ENCODE peak calls at places on chromosome 14, in eight cellular contexts. One of them, this sample, is unnamed.

GRCh38 chr14:61296707-61297502 is 15.8 kb upstream of the TMEM30B start:
- DNase-seq in effector memory CD4-positive, alpha-beta T cell: no peak
- DNase-seq in tibial artery: no peak
- DNase-seq in ovary: no peak
- DNase-seq in K562: no peak
- DNase-seq in adrenal gland: no peak
- DNase-seq in heart right ventricle: no peak
- DNase-seq in HCT116: peak; percentile 27
- DNase-seq in this sample: no peak

GRCh38 chr14:49977126-49977841 is 84.4 kb downstream of the ARF6 start:
- DNase-seq in effector memory CD4-positive, alpha-beta T cell: no peak
- DNase-seq in tibial artery: no peak
- DNase-seq in ovary: no peak
- DNase-seq in K562: peak; percentile 37
- DNase-seq in adrenal gland: no peak
- DNase-seq in heart right ventricle: no peak
- DNase-seq in HCT116: no peak
- DNase-seq in this sample: no peak

GRCh38 chr14:33859306-33859705 is 91.6 kb downstream of the EGLN3 start:
- DNase-seq in effector memory CD4-positive, alpha-beta T cell: no peak
- DNase-seq in tibial artery: no peak
- DNase-seq in ovary: no peak
- DNase-seq in K562: no peak
- DNase-seq in adrenal gland: no peak
- DNase-seq in heart right ventricle: no peak
- DNase-seq in HCT116: no peak
- DNase-seq in this sample: no peak

GRCh38 chr14:77204457-77204796 is 22.8 kb downstream of the TMEM63C start:
- DNase-seq in effector memory CD4-positive, alpha-beta T cell: no peak
- DNase-seq in tibial artery: no peak
- DNase-seq in ovary: no peak
- DNase-seq in K562: no peak
- DNase-seq in adrenal gland: no peak
- DNase-seq in heart right ventricle: no peak
- DNase-seq in HCT116: no peak
- DNase-seq in this sample: no peak

GRCh38 chr14:63747836-63748235 is 20.0 kb upstream of the SGPP1 start:
- DNase-seq in effector memory CD4-positive, alpha-beta T cell: no peak
- DNase-seq in tibial artery: no peak
- DNase-seq in ovary: no peak
- DNase-seq in K562: no peak
- DNase-seq in adrenal gland: no peak
- DNase-seq in heart right ventricle: no peak
- DNase-seq in HCT116: no peak
- DNase-seq in this sample: no peak

GRCh38 chr14:19743256-19743655 is at the start of gene OR4Q3:
- DNase-seq in effector memory CD4-positive, alpha-beta T cell: no peak
- DNase-seq in tibial artery: no peak
- DNase-seq in ovary: no peak
- DNase-seq in K562: no peak
- DNase-seq in adrenal gland: no peak
- DNase-seq in heart right ventricle: no peak
- DNase-seq in HCT116: no peak
- DNase-seq in this sample: no peak

GRCh38 chr14:93183596-93184317 is 940 bp downstream of the MOAP1 start:
- DNase-seq in effector memory CD4-positive, alpha-beta T cell: no peak
- DNase-seq in tibial artery: no peak
- DNase-seq in ovary: no peak
- DNase-seq in K562: no peak
- DNase-seq in adrenal gland: no peak
- DNase-seq in heart right ventricle: no peak
- DNase-seq in HCT116: no peak
- DNase-seq in this sample: no peak

GRCh38 chr14:76958020-76958965 is 70.2 kb downstream of the IRF2BPL start:
- DNase-seq in effector memory CD4-positive, alpha-beta T cell: no peak
- DNase-seq in tibial artery: no peak
- DNase-seq in ovary: no peak
- DNase-seq in K562: no peak
- DNase-seq in adrenal gland: no peak
- DNase-seq in heart right ventricle: no peak
- DNase-seq in HCT116: no peak
- DNase-seq in this sample: no peak

GRCh38 chr14:61475316-61475715 is 153.9 kb downstream of the PRKCH start:
- DNase-seq in effector memory CD4-positive, alpha-beta T cell: no peak
- DNase-seq in tibial artery: no peak
- DNase-seq in ovary: no peak
- DNase-seq in K562: peak; percentile 44
- DNase-seq in adrenal gland: no peak
- DNase-seq in heart right ventricle: no peak
- DNase-seq in HCT116: peak; percentile 56
- DNase-seq in this sample: no peak

GRCh38 chr14:84090837-84091236 is 1439.1 kb upstream of the FLRT2 start:
- DNase-seq in effector memory CD4-positive, alpha-beta T cell: no peak
- DNase-seq in tibial artery: no peak
- DNase-seq in ovary: peak; percentile 45
- DNase-seq in K562: no peak
- DNase-seq in adrenal gland: no peak
- DNase-seq in heart right ventricle: no peak
- DNase-seq in HCT116: no peak
- DNase-seq in this sample: no peak
- H3K4me3 ChIP-seq in effector memory CD4-positive, alpha-beta T cell: no peak overlapping the region
- H3K4me3 ChIP-seq in tibial artery: no peak overlapping the region
- H3K4me3 ChIP-seq in ovary: no peak overlapping the region
- H3K4me3 ChIP-seq in K562: no peak overlapping the region
- H3K4me3 ChIP-seq in adrenal gland: no peak overlapping the region
- H3K4me3 ChIP-seq in heart right ventricle: no peak overlapping the region
- H3K4me3 ChIP-seq in HCT116: no peak overlapping the region
- H3K4me3 ChIP-seq in this sample: no peak overlapping the region

GRCh38 chr14:105049753-105050550 is 15.3 kb downstream of the GPR132 start:
- DNase-seq in effector memory CD4-positive, alpha-beta T cell: no peak
- DNase-seq in tibial artery: no peak
- DNase-seq in ovary: no peak
- DNase-seq in K562: no peak
- DNase-seq in adrenal gland: no peak
- DNase-seq in heart right ventricle: no peak
- DNase-seq in HCT116: no peak
- DNase-seq in this sample: no peak
- H3K4me1 ChIP-seq in effector memory CD4-positive, alpha-beta T cell: peaks cover 8% of the 10 kb centered on the region
- H3K4me1 ChIP-seq in tibial artery: no peaks in the 10 kb centered on the region
- H3K4me1 ChIP-seq in ovary: no peaks in the 10 kb centered on the region
- H3K4me1 ChIP-seq in K562: peaks cover 31% of the 10 kb centered on the region
- H3K4me1 ChIP-seq in adrenal gland: no peaks in the 10 kb centered on the region
- H3K4me1 ChIP-seq in heart right ventricle: no peaks in the 10 kb centered on the region
- H3K4me1 ChIP-seq in HCT116: peaks cover 10% of the 10 kb centered on the region
- H3K4me1 ChIP-seq in this sample: peaks cover 4% of the 10 kb centered on the region

DNA sequence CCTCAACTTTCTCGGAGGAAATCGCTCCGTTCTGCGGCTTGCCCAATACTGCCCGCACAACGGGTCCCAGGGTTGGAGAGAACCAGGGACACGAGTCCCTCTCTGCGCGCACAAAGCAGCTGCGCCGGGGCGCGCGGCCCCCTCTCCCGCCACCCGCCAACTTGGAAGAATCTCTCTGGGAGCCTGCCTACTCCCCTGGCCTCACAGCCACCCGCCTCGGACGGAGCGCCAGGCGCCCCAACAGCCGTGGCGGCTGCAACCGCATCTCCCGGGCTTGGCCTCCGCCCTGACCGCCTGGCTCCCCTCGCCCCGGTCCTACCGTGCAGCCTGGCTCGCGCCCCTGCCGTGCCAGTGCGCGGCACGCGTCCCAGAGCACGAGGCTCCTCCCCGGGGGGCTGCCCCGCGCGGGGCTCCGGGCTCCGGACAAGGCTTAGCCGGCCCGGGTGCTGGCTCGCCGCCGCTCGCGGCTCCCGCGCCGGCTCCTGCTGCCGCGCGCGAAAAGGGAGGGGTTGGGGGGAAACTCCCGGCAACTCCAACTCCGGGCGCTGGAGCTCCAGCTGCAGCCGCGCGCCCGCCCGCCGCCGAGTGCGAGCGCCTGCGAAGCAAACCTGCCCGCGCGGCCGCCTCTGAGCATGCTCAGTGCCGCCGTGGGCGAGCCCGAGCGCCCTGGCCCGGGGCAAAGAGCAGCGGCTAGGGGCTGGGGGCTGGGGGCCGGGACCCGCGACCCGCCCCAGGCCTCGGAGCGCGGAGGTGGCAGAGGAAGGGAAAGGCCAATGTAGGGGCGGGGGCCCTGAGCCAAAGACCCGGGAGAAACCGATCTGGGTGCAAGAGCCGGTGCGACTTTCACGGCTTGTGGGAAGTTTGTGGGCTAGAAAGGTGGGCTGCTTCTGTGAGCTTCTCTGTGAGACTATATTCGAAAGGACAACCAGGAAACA is at the start of gene STXBP6:
- DNase-seq in effector memory CD4-positive, alpha-beta T cell: no peak
- DNase-seq in tibial artery: peak; percentile 73
- DNase-seq in ovary: peak; percentile 75
- DNase-seq in K562: no peak
- DNase-seq in adrenal gland: peak; percentile 46
- DNase-seq in heart right ventricle: peak; percentile 83
- DNase-seq in HCT116: no peak
- DNase-seq in this sample: no peak
- H3K4me3 ChIP-seq in effector memory CD4-positive, alpha-beta T cell: no peak within 1 kb of the TSS
- H3K4me3 ChIP-seq in tibial artery: peak within 1 kb of the TSS; percentile 52
- H3K4me3 ChIP-seq in ovary: peak within 1 kb of the TSS; percentile 70
- H3K4me3 ChIP-seq in K562: no peak within 1 kb of the TSS
- H3K4me3 ChIP-seq in adrenal gland: no peak within 1 kb of the TSS
- H3K4me3 ChIP-seq in heart right ventricle: peak within 1 kb of the TSS; percentile 77
- H3K4me3 ChIP-seq in HCT116: no peak within 1 kb of the TSS
- H3K4me3 ChIP-seq in this sample: peak within 1 kb of the TSS; percentile 76

GRCh38 chr14:95486875-95487668 is 29.4 kb downstream of the SYNE3 start:
- DNase-seq in effector memory CD4-positive, alpha-beta T cell: no peak
- DNase-seq in tibial artery: no peak
- DNase-seq in ovary: no peak
- DNase-seq in K562: no peak
- DNase-seq in adrenal gland: no peak
- DNase-seq in heart right ventricle: no peak
- DNase-seq in HCT116: no peak
- DNase-seq in this sample: no peak
- H3K4me1 ChIP-seq in effector memory CD4-positive, alpha-beta T cell: peaks cover 7% of the 10 kb centered on the region
- H3K4me1 ChIP-seq in tibial artery: peaks cover 52% of the 10 kb centered on the region
- H3K4me1 ChIP-seq in ovary: peaks cover 37% of the 10 kb centered on the region
- H3K4me1 ChIP-seq in K562: peaks cover 4% of the 10 kb centered on the region
- H3K4me1 ChIP-seq in adrenal gland: peaks cover 45% of the 10 kb centered on the region
- H3K4me1 ChIP-seq in heart right ventricle: peaks cover 39% of the 10 kb centered on the region
- H3K4me1 ChIP-seq in HCT116: peaks cover 20% of the 10 kb centered on the region
- H3K4me1 ChIP-seq in this sample: peaks cover 46% of the 10 kb centered on the region

DNA sequence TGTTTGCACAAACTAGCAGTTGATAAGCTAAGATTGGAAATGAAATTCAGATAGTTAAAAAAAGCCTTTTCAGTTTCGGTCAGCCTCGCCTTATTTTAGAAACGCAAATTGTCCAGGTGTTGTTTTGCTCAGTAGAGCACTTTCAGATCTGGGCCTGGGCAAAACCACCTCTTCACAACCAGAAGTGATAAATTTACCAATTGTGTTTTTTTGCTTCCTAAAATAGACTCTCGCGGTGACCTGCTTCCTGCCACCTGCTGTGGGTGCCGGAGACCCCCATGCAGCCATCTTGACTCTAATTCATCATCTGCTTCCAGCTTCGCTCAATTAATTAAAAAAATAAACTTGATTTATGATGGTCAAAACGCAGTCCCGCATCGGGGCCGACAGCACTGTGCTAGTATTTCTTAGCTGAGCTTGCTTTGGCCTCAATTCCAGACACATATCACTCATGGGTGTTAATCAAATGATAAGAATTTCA is 335.6 kb downstream of the TMEM121 start:
- DNase-seq in effector memory CD4-positive, alpha-beta T cell: no peak
- DNase-seq in tibial artery: peak; percentile 54
- DNase-seq in ovary: no peak
- DNase-seq in K562: no peak
- DNase-seq in adrenal gland: no peak
- DNase-seq in heart right ventricle: no peak
- DNase-seq in HCT116: no peak
- DNase-seq in this sample: no peak
- H3K4me3 ChIP-seq in effector memory CD4-positive, alpha-beta T cell: no peak overlapping the region
- H3K4me3 ChIP-seq in tibial artery: no peak overlapping the region
- H3K4me3 ChIP-seq in ovary: no peak overlapping the region
- H3K4me3 ChIP-seq in K562: no peak overlapping the region
- H3K4me3 ChIP-seq in adrenal gland: no peak overlapping the region
- H3K4me3 ChIP-seq in heart right ventricle: no peak overlapping the region
- H3K4me3 ChIP-seq in HCT116: no peak overlapping the region
- H3K4me3 ChIP-seq in this sample: no peak overlapping the region

DNA sequence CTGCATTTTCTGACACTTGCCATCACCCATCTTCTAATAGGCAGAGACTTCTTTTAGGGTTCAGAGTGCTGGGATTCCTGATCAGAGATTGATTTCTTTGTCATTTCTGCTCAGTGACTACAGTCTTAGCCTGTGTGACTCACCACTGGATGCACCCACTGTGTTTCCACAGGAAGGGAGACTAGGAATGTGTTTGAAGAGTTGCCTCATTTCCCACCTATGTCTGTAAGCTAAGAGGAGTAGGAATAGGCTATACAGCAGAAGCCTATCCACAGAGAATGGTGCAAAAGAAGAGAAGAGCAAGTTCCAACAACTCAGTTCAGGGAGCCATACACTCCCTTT is 60.2 kb upstream of the ACTN1 start:
- DNase-seq in effector memory CD4-positive, alpha-beta T cell: no peak
- DNase-seq in tibial artery: no peak
- DNase-seq in ovary: no peak
- DNase-seq in K562: no peak
- DNase-seq in adrenal gland: no peak
- DNase-seq in heart right ventricle: no peak
- DNase-seq in HCT116: peak; percentile 44
- DNase-seq in this sample: no peak
- H3K4me1 ChIP-seq in effector memory CD4-positive, alpha-beta T cell: no peaks in the 10 kb centered on the region
- H3K4me1 ChIP-seq in tibial artery: peaks cover 51% of the 10 kb centered on the region
- H3K4me1 ChIP-seq in ovary: peaks cover 14% of the 10 kb centered on the region
- H3K4me1 ChIP-seq in K562: peaks cover 4% of the 10 kb centered on the region
- H3K4me1 ChIP-seq in adrenal gland: peaks cover 40% of the 10 kb centered on the region
- H3K4me1 ChIP-seq in heart right ventricle: peaks cover 32% of the 10 kb centered on the region
- H3K4me1 ChIP-seq in HCT116: peaks cover 8% of the 10 kb centered on the region
- H3K4me1 ChIP-seq in this sample: peaks cover 26% of the 10 kb centered on the region